ENCODE peak calls at places on chromosomes 7 and 10, in ten cellular contexts. L is WERI-Rb-1; O is effector memory CD8-positive, alpha-beta T cell; V is effector CD4-positive, alpha-beta T cell; Z is lower leg skin; I is activated T-cell treated with anti-CD3 and anti-CD28 coated beads for 1 hour; E is IMR-90; J is activated T-helper 9 cell treated with anti-CD3 and anti-CD28 coated beads, Interleukin-2, amount 50 U/mL, for 16 hours; Y is GM12865; U is H54. M is an unnamed sample.

GRCh38 chr10:131790021-131790420 is 110.8 kb upstream of the PPP2R2D start:
- DNase-seq in L (peak; percentile 37), O (no peak), V (no peak), Z (peak; percentile 60), I (no peak), E (no peak), J (no peak), Y (peak; percentile 17), U (peak; percentile 5), M (no peak)

GRCh38 chr7:47574473-47575328 is 7.2 kb downstream of the TNS3 start:
- DNase-seq in L (no peak), O (no peak), V (no peak), Z (no peak), I (no peak), E (peak; percentile 84), J (no peak), Y (peak; percentile 78), U (no peak), M (peak; percentile 58)

GRCh38 chr10:42475168-42476098 is 162.9 kb downstream of the ZNF33B start:
- DNase-seq in L (no peak), O (no peak), V (no peak), Z (no peak), I (no peak), E (peak; percentile 16), J (no peak), Y (no peak), U (peak; percentile 40), M (no peak)

GRCh38 chr10:130337696-130338587 is 201.8 kb downstream of the GLRX3 start:
- DNase-seq in L (no peak), O (no peak), V (no peak), Z (peak; percentile 80), I (no peak), E (no peak), J (no peak), Y (no peak), U (no peak), M (no peak)

GRCh38 chr10:48506147-48506917 is 98.5 kb downstream of the ARHGAP22 start:
- DNase-seq in L (peak; percentile 45), O (no peak), V (no peak), Z (peak; percentile 48), I (no peak), E (peak; percentile 56), J (no peak), Y (peak; percentile 66), U (no peak), M (no peak)

GRCh38 chr7:7867835-7868234 is 100.8 kb upstream of the GLCCI1 start:
- DNase-seq in L (no peak), O (no peak), V (no peak), Z (no peak), I (no peak), E (no peak), J (no peak), Y (no peak), U (no peak), M (no peak)

GRCh38 chr10:60473557-60473956 is 83.9 kb upstream of the ANK3 start:
- DNase-seq in L (no peak), O (no peak), V (no peak), Z (no peak), I (no peak), E (no peak), J (no peak), Y (no peak), U (no peak), M (no peak)

GRCh38 chr7:108596560-108596959 is 26.9 kb downstream of the DNAJB9 start:
- DNase-seq in L (no peak), O (no peak), V (no peak), Z (no peak), I (no peak), E (no peak), J (no peak), Y (no peak), U (no peak), M (no peak)

GRCh38 chr7:25951414-25952276 is 200.4 kb upstream of the NFE2L3 start:
- DNase-seq in L (no peak), O (no peak), V (no peak), Z (peak; percentile 86), I (no peak), E (no peak), J (no peak), Y (no peak), U (no peak), M (no peak)

GRCh38 chr7:49894543-49894942 is 121.1 kb downstream of the VWC2 start:
- DNase-seq in L (no peak), O (no peak), V (no peak), Z (no peak), I (no peak), E (no peak), J (no peak), Y (no peak), U (no peak), M (no peak)

GRCh38 chr7:74449144-74449543 is 4.6 kb upstream of the GTF2IRD1 start:
- DNase-seq in L (no peak), O (no peak), V (no peak), Z (no peak), I (no peak), E (no peak), J (no peak), Y (no peak), U (no peak), M (no peak)

GRCh38 chr7:102404005-102404861 is 8.1 kb downstream of the PRKRIP1 start:
- DNase-seq in L (peak; percentile 58), O (peak; percentile 45), V (peak; percentile 50), Z (no peak), I (peak; percentile 22), E (peak; percentile 47), J (no peak), Y (peak; percentile 93), U (peak; percentile 38), M (peak; percentile 30)

GRCh38 chr10:13560597-13560996 is 26.2 kb upstream of the PRPF18 start:
- DNase-seq in L (no peak), O (no peak), V (no peak), Z (no peak), I (no peak), E (peak; percentile 41), J (no peak), Y (no peak), U (peak; percentile 34), M (peak; percentile 78)

GRCh38 chr7:135757719-135758411 is 9.3 kb upstream of the FAM180A start:
- DNase-seq in L (no peak), O (no peak), V (no peak), Z (no peak), I (no peak), E (peak; percentile 54), J (no peak), Y (no peak), U (no peak), M (peak; percentile 94)

GRCh38 chr7:151126500-151127137 is 40.3 kb downstream of the AGAP3 start:
- DNase-seq in L (no peak), O (no peak), V (no peak), Z (no peak), I (no peak), E (no peak), J (no peak), Y (no peak), U (no peak), M (no peak)

GRCh38 chr10:130333185-130333584 is 197.0 kb downstream of the GLRX3 start:
- DNase-seq in L (peak; percentile 68), O (no peak), V (no peak), Z (no peak), I (no peak), E (no peak), J (no peak), Y (no peak), U (no peak), M (no peak)

GRCh38 chr7:29622335-29623265 is 59.0 kb downstream of the PRR15 start:
- DNase-seq in L (no peak), O (no peak), V (no peak), Z (no peak), I (no peak), E (peak; percentile 85), J (no peak), Y (no peak), U (peak; percentile 91), M (peak; percentile 93)

GRCh38 chr10:110842305-110842952 is 29.3 kb upstream of the PDCD4 start:
- DNase-seq in L (no peak), O (no peak), V (no peak), Z (peak; percentile 74), I (no peak), E (no peak), J (no peak), Y (peak; percentile 68), U (no peak), M (no peak)

GRCh38 chr7:6209340-6209739 is 63.1 kb downstream of the CYTH3 start:
- DNase-seq in L (no peak), O (no peak), V (no peak), Z (peak; percentile 28), I (no peak), E (no peak), J (no peak), Y (no peak), U (no peak), M (no peak)

GRCh38 chr10:1519391-1519790 is 217.9 kb downstream of the ADARB2 start:
- DNase-seq in L (no peak), O (no peak), V (no peak), Z (peak; percentile 71), I (no peak), E (no peak), J (no peak), Y (no peak), U (no peak), M (no peak)

GRCh38 chr10:5168897-5169296 is 16.1 kb downstream of the AKR1C8 start:
- DNase-seq in L (no peak), O (no peak), V (no peak), Z (no peak), I (no peak), E (no peak), J (no peak), Y (no peak), U (no peak), M (no peak)

GRCh38 chr7:45874408-45875131 is 1.7 kb upstream of the CCDC201 start:
- DNase-seq in L (no peak), O (no peak), V (no peak), Z (peak; percentile 40), I (no peak), E (peak; percentile 94), J (no peak), Y (no peak), U (peak; percentile 79), M (peak; percentile 92)

GRCh38 chr7:29891766-29892165 is 85.5 kb downstream of the WIPF3 start:
- DNase-seq in L (no peak), O (no peak), V (no peak), Z (no peak), I (no peak), E (no peak), J (no peak), Y (no peak), U (no peak), M (no peak)

GRCh38 chr7:107103369-107103768 is 58.9 kb downstream of the PRKAR2B start:
- DNase-seq in L (no peak), O (peak; percentile 4), V (no peak), Z (no peak), I (no peak), E (peak; percentile 31), J (no peak), Y (no peak), U (peak; percentile 19), M (peak; percentile 5)

GRCh38 chr10:14569274-14570060 is 205.2 kb downstream of the FAM107B start:
- DNase-seq in L (no peak), O (peak; percentile 43), V (no peak), Z (no peak), I (no peak), E (no peak), J (no peak), Y (no peak), U (no peak), M (no peak)

GRCh38 chr7:150369740-150370501 is 1.3 kb downstream of the REPIN1 start:
- DNase-seq in L (no peak), O (no peak), V (no peak), Z (no peak), I (no peak), E (no peak), J (no peak), Y (no peak), U (no peak), M (no peak)

GRCh38 chr10:10930979-10931743 is 86.5 kb upstream of the CELF2 start:
- DNase-seq in L (no peak), O (no peak), V (no peak), Z (no peak), I (no peak), E (no peak), J (no peak), Y (no peak), U (no peak), M (no peak)

GRCh38 chr10:128173383-128173782 is 47.2 kb upstream of the MKI67 start:
- DNase-seq in L (no peak), O (no peak), V (no peak), Z (no peak), I (no peak), E (no peak), J (no peak), Y (no peak), U (no peak), M (no peak)